ENCODE peak calls at places on chromosomes 11 and 22, in seven cellular contexts. G, N, I, H, C, T and R are unnamed samples.

GRCh38 chr22:43015677-43016042 is 711 bp upstream of the PACSIN2 start:
- DNase-seq in T (no peak), H (no peak), C (no peak), G (no peak), I (no peak), N (no peak), R (no peak)

GRCh38 chr11:119671561-119672015 is 57.4 kb downstream of the NECTIN1 start:
- DNase-seq in G (peak), I (no peak), N (no peak), T (no peak), H (no peak), C (no peak), R (no peak)

GRCh38 chr22:45671051-45671782 is 417 bp upstream of the ATXN10 start:
- DNase-seq in I (no peak), H (no peak), N (no peak), T (no peak), G (peak), C (peak), R (no peak)

GRCh38 chr11:75652936-75653335 is 15.9 kb downstream of the MAP6 start:
- DNase-seq in I (no peak), C (no peak), T (no peak), G (no peak), N (no peak), H (no peak), R (no peak)

GRCh38 chr22:43587574-43587973 is 175.8 kb downstream of the MPPED1 start:
- DNase-seq in H (no peak), C (no peak), I (no peak), N (no peak), T (no peak), G (no peak), R (no peak)

GRCh38 chr11:75582935-75583709 is 21.1 kb downstream of the SERPINH1 start:
- DNase-seq in I (peak), G (peak), C (peak), H (peak), T (peak), N (peak), R (peak)

GRCh38 chr11:35641206-35641885 is 21.2 kb upstream of the TRIM44 start:
- DNase-seq in H (no peak), I (no peak), G (no peak), N (no peak), T (no peak), C (no peak), R (no peak)

GRCh38 chr11:9802291-9802861 is 138.5 kb downstream of the SWAP70 start:
- DNase-seq in T (no peak), I (no peak), H (no peak), G (peak), N (no peak), C (no peak), R (no peak)

GRCh38 chr22:19984201-19984753 is 32.3 kb downstream of the ARVCF start:
- DNase-seq in C (no peak), T (no peak), G (peak), I (peak), N (no peak), H (peak), R (no peak)

GRCh38 chr11:22221143-22221542 is 28.3 kb downstream of the ANO5 start:
- DNase-seq in H (no peak), T (no peak), G (no peak), N (no peak), I (no peak), C (no peak), R (no peak)

GRCh38 chr11:3723014-3723708 is 52.0 kb upstream of the CHRNA10 start:
- DNase-seq in N (peak), C (no peak), T (no peak), G (peak), H (no peak), I (no peak), R (no peak)

GRCh38 chr11:7600205-7600775 is 73.0 kb downstream of the CYB5R2 start:
- DNase-seq in G (peak), C (no peak), I (no peak), H (peak), T (no peak), N (peak), R (no peak)

GRCh38 chr11:134429104-134429503 is 17.1 kb upstream of the B3GAT1 start:
- DNase-seq in H (no peak), N (no peak), C (no peak), T (no peak), G (no peak), I (no peak), R (no peak)

GRCh38 chr22:21624120-21624879 is 5.5 kb downstream of the YDJC start:
- DNase-seq in H (no peak), N (no peak), I (no peak), C (no peak), T (peak), G (no peak), R (no peak)

GRCh38 chr11:116458546-116458945 is 314.2 kb downstream of the BUD13 start:
- DNase-seq in I (no peak), T (no peak), C (no peak), H (no peak), N (no peak), G (no peak), R (no peak)

GRCh38 chr22:36660510-36660840 is 43.1 kb downstream of the CACNG2 start:
- DNase-seq in H (no peak), T (no peak), N (no peak), G (no peak), I (no peak), C (no peak), R (no peak)

GRCh38 chr11:74009675-74010305 is 905 bp upstream of the UCP3 start:
- DNase-seq in I (no peak), T (no peak), N (no peak), C (no peak), G (no peak), H (no peak), R (no peak)

GRCh38 chr11:128522943-128523518 is 64.3 kb downstream of the ETS1 start:
- DNase-seq in T (peak), G (peak), H (no peak), N (no peak), C (no peak), I (no peak), R (peak)

GRCh38 chr11:61362542-61362875 is 335 bp downstream of the TMEM138 start:
- DNase-seq in C (no peak), H (no peak), T (peak), N (no peak), I (no peak), G (peak), R (peak)

GRCh38 chr11:116563028-116563712 is 209.6 kb downstream of the BUD13 start:
- DNase-seq in G (peak), T (no peak), H (no peak), N (peak), I (peak), C (no peak), R (no peak)

GRCh38 chr11:69889400-69890372 is 70.5 kb upstream of the FGF3 start:
- DNase-seq in C (no peak), H (peak), G (no peak), I (peak), N (no peak), T (no peak), R (no peak)

GRCh38 chr22:25202290-25202921 is 2.7 kb downstream of the CRYBB3 start:
- DNase-seq in T (peak), G (peak), I (no peak), N (peak), H (no peak), C (peak), R (peak)

GRCh38 chr11:60710482-60710881 is 11.1 kb downstream of the MS4A8 start:
- DNase-seq in H (no peak), C (no peak), T (no peak), G (no peak), N (no peak), I (no peak), R (no peak)

GRCh38 chr11:1652442-1652777 is 22.8 kb downstream of the KRTAP5-5 start:
- DNase-seq in I (peak), N (no peak), H (no peak), G (no peak), C (no peak), T (no peak), R (no peak)

GRCh38 chr11:35986958-35987357 is 43.1 kb downstream of the LDLRAD3 start:
- DNase-seq in C (no peak), H (no peak), N (no peak), T (no peak), G (peak), I (no peak), R (no peak)

GRCh38 chr11:46944356-46944755 is 7.8 kb downstream of the CSTPP1 start:
- DNase-seq in N (no peak), I (no peak), G (no peak), T (no peak), C (no peak), H (no peak), R (no peak)

GRCh38 chr22:49687333-49687732 is 140.3 kb downstream of the BRD1 start:
- DNase-seq in H (no peak), C (no peak), N (no peak), T (no peak), I (peak), G (no peak), R (no peak)

GRCh38 chr11:70799386-70799785 is 401.1 kb downstream of the CTTN start:
- DNase-seq in N (no peak), C (no peak), H (no peak), I (no peak), T (peak), G (no peak), R (no peak)

GRCh38 chr11:2304156-2305139 is 2.6 kb downstream of the TSPAN32 start:
- DNase-seq in C (no peak), T (no peak), I (peak), N (no peak), G (no peak), H (no peak), R (no peak)

GRCh38 chr22:23149743-23150238 is 4.5 kb downstream of the RAB36 start:
- DNase-seq in H (no peak), N (no peak), G (no peak), C (no peak), T (no peak), I (peak), R (no peak)

GRCh38 chr11:12397953-12398352 is 20.6 kb downstream of the PARVA start:
- DNase-seq in H (peak), G (peak), C (no peak), T (no peak), I (peak), N (no peak), R (no peak)

GRCh38 chr11:120931057-120931779 is 92.7 kb upstream of the TBCEL start:
- DNase-seq in H (no peak), I (no peak), N (no peak), G (no peak), C (no peak), T (no peak), R (no peak)

GRCh38 chr22:50577987-50578775 is at the start of gene CPT1B:
- DNase-seq in G (peak), C (no peak), T (no peak), N (no peak), H (peak), I (no peak), R (no peak)

DNA sequence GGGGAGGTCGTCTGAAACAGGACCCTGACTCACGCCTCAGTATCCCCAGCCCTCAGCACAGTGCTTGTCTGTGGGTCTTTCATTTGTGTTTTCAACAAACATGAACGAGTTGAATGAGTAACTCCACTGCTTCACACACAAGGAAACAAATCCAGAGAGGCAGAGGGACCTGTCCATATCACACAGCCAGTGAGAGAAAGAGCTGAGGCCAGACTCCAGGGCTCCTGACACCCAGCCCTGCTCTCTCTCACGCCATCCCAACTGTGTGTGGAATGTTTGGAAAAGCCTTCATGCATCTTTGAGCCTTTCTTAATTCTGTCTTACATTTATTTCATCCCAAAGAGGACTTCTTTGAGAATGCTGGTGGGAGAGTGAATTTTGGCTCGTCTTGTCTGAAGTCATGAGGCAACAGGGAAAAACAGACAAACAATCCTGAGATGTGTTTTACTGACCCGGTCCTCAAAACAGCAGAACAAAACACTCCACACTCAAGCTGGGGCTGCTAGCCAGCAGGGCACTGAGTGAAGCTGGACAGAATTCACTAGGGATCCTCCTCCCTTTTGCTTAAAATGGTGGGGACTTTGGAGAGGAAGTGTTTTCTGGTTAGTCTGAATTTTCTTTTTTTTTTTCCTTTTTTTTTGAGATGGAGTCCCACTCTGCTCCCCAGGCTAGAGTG is 19.7 kb upstream of the ALG8 start:
- DNase-seq in N (no peak), H (no peak), C (no peak), G (peak), T (no peak), I (no peak), R (no peak)
- H3K27ac ChIP-seq in N (no peak), H (peak), C (no peak), G (no peak), T (no peak), I (no peak), R (no peak)

GRCh38 chr11:110070176-110070575 is 23.0 kb upstream of the ZC3H12C start:
- DNase-seq in I (no peak), H (no peak), T (no peak), G (peak), C (no peak), N (no peak), R (no peak)
- H3K27ac ChIP-seq in I (no peak), H (no peak), T (no peak), G (no peak), C (no peak), N (no peak), R (no peak)

GRCh38 chr11:67649634-67650540 is 643 bp downstream of the ACY3 start:
- DNase-seq in N (no peak), I (peak), C (no peak), H (no peak), G (no peak), T (no peak), R (peak)
- H3K27ac ChIP-seq in N (no peak), I (peak), C (peak), H (no peak), G (no peak), T (peak), R (peak)

GRCh38 chr11:66886671-66887221 is 29.9 kb downstream of the LRFN4 start:
- DNase-seq in H (no peak), N (no peak), I (peak), G (no peak), T (no peak), C (no peak), R (no peak)
- H3K27ac ChIP-seq in H (no peak), N (no peak), I (no peak), G (peak), T (no peak), C (no peak), R (no peak)

GRCh38 chr11:64251986-64252837 is 882 bp downstream of the PLCB3 start:
- DNase-seq in C (no peak), H (no peak), N (peak), G (peak), T (no peak), I (no peak), R (no peak)
- H3K27ac ChIP-seq in C (no peak), H (no peak), N (peak), G (no peak), T (peak), I (peak), R (no peak)

GRCh38 chr11:108222686-108223448 is at the start of gene ATM:
- DNase-seq in T (peak), I (peak), G (peak), C (peak), N (peak), H (peak), R (peak)

GRCh38 chr11:108220721-108221346 is 1.6 kb downstream of the NPAT start:
- DNase-seq in N (no peak), G (peak), H (no peak), C (no peak), I (no peak), T (no peak), R (no peak)

GRCh38 chr11:108221981-108222685 is at the start of gene NPAT:
- DNase-seq in G (no peak), N (no peak), C (no peak), H (no peak), T (peak), I (no peak), R (no peak)

GRCh38 chr11:108223449-108224149 is 732 bp downstream of the ATM start:
- DNase-seq in H (no peak), C (no peak), N (no peak), T (peak), G (no peak), I (no peak), R (peak)

DNA sequence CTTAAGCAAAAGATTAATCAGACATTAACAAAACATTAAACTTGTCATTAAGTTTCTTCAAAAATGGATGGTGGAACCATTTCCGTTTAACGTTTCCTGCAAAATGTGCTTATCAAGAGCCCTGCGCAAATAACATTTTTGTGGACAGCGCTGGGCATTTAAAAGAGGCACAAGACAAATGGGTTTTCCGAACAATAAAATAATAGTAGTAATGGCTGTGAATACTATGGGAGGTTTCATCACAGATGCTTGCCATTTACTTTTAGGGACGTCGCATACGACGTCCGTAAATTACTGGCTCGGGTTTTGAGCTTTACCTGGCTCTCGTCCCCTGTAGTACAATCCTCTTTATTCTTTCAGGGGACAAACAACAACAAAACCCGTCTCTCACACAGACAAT is 1.0 kb downstream of the NPAT start:
- DNase-seq in G (peak), C (no peak), T (no peak), N (no peak), H (no peak), I (no peak), R (peak)
- H3K27ac ChIP-seq in G (no peak), C (no peak), T (peak), N (peak), H (no peak), I (peak), R (peak)

DNA sequence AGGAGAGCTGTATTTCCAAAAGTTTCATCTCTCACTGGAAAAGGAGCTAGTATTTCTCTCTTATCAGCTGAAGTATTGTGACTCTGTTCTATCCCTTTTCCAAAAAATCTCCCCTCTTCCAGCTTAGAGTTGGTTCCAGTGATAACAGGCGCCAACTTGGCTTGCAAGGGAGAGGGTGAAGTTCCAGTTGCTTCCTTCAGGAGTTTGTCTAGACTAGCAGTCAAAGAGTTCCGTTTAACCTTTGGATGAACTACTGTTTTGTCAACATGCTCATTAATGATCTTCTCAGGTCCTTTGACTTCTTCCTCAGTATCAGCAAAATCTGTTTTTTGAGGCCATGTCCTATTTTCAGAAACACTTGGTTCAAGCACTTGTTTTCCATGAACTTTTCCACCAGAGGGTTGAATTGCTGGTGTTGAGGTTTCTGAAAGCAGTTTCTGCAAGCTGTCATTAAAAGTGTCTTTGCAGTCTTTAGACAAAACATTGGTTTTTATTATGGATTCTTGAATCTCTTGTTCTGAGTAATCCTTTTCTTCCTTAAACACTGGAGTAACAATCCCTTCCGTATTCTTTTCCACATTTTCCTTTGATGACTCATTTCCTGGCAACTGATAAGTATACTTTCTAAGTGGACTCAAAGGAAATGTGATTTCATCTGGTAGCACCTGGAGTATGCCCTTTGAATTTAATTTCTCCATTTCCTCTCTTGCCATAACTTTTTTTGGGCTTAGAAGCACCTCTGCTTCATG is 39.7 kb upstream of the CCDC89 start:
- DNase-seq in G (peak), C (no peak), N (no peak), H (no peak), I (no peak), T (no peak), R (no peak)
- H3K27ac ChIP-seq in G (peak), C (no peak), N (no peak), H (no peak), I (no peak), T (no peak), R (no peak)

GRCh38 chr11:44033856-44034255 is 13.9 kb upstream of the ACCSL start:
- DNase-seq in C (no peak), T (no peak), N (no peak), G (no peak), I (no peak), H (no peak), R (no peak)
- H3K27ac ChIP-seq in C (no peak), T (no peak), N (no peak), G (no peak), I (no peak), H (peak), R (no peak)